ENCODE peak calls at places on chromosomes 16 and 17, in four cellular contexts. U, Q, K and P are unnamed samples.

GRCh38 chr16:2016407-2016922 is 3.1 kb upstream of the NPW start:
- DNase-seq in U (no peak), Q (no peak), K (no peak), P (peak)

GRCh38 chr16:89409161-89409711 is 81.1 kb downstream of the ANKRD11 start:
- DNase-seq in U (no peak), Q (peak), K (peak), P (no peak)

GRCh38 chr17:40598021-40598927 is 33.0 kb upstream of the CCR7 start:
- DNase-seq in U (no peak), Q (no peak), K (no peak), P (no peak)

GRCh38 chr17:8758137-8758596 is at the start of gene SPDYE4:
- DNase-seq in U (no peak), Q (no peak), K (no peak), P (no peak)

GRCh38 chr17:78407387-78407990 is 29.0 kb downstream of the PGS1 start:
- DNase-seq in U (no peak), Q (no peak), K (no peak), P (no peak)

GRCh38 chr16:56111100-56111499 is 80.2 kb upstream of the GNAO1 start:
- DNase-seq in U (no peak), Q (no peak), K (no peak), P (no peak)

GRCh38 chr17:78137392-78138203 is 7.0 kb downstream of the TMC8 start:
- DNase-seq in U (no peak), Q (no peak), K (no peak), P (peak)

GRCh38 chr17:35057332-35057915 is 6.1 kb downstream of the RFFL start:
- DNase-seq in U (no peak), Q (no peak), K (no peak), P (no peak)